ENCODE peak calls at places on chromosomes 7 and 10, in four cellular contexts. One of them, this sample, is unnamed.

GRCh38 chr7:19105546-19105945 is 11.9 kb downstream of the TWIST1 start:
- DNase-seq in heart left ventricle: no peak
- DNase-seq in tibial nerve: no peak
- DNase-seq in CD4-positive, alpha-beta memory T cell: no peak
- DNase-seq in this sample: no peak

GRCh38 chr7:132381742-132382472 is 194.4 kb downstream of the PLXNA4 start:
- DNase-seq in heart left ventricle: no peak
- DNase-seq in tibial nerve: no peak
- DNase-seq in CD4-positive, alpha-beta memory T cell: no peak
- DNase-seq in this sample: no peak

GRCh38 chr10:62001898-62002297 is 100.4 kb downstream of the ARID5B start:
- DNase-seq in heart left ventricle: no peak
- DNase-seq in tibial nerve: no peak
- DNase-seq in CD4-positive, alpha-beta memory T cell: no peak
- DNase-seq in this sample: no peak

GRCh38 chr10:76017026-76017732 is 585.8 kb downstream of the LRMDA start:
- DNase-seq in heart left ventricle: no peak
- DNase-seq in tibial nerve: no peak
- DNase-seq in CD4-positive, alpha-beta memory T cell: no peak
- DNase-seq in this sample: no peak

GRCh38 chr7:50208335-50208982 is 96.1 kb upstream of the IKZF1 start:
- DNase-seq in heart left ventricle: no peak
- DNase-seq in tibial nerve: no peak
- DNase-seq in CD4-positive, alpha-beta memory T cell: no peak
- DNase-seq in this sample: no peak

GRCh38 chr7:11188529-11189310 is 215.0 kb downstream of the PHF14 start:
- DNase-seq in heart left ventricle: no peak
- DNase-seq in tibial nerve: no peak
- DNase-seq in CD4-positive, alpha-beta memory T cell: no peak
- DNase-seq in this sample: no peak

GRCh38 chr10:86545097-86545496 is 23.5 kb upstream of the WAPL start:
- DNase-seq in heart left ventricle: no peak
- DNase-seq in tibial nerve: no peak
- DNase-seq in CD4-positive, alpha-beta memory T cell: no peak
- DNase-seq in this sample: peak; percentile 85

GRCh38 chr10:69567920-69568319 is 5.3 kb downstream of the NEUROG3 start:
- DNase-seq in heart left ventricle: peak; percentile 46
- DNase-seq in tibial nerve: no peak
- DNase-seq in CD4-positive, alpha-beta memory T cell: no peak
- DNase-seq in this sample: peak; percentile 59

GRCh38 chr7:22582860-22583640 is 83.1 kb upstream of the STEAP1B start:
- DNase-seq in heart left ventricle: no peak
- DNase-seq in tibial nerve: no peak
- DNase-seq in CD4-positive, alpha-beta memory T cell: no peak
- DNase-seq in this sample: peak; percentile 61

GRCh38 chr7:70554646-70555045 is 577.3 kb upstream of the GALNT17 start:
- DNase-seq in heart left ventricle: no peak
- DNase-seq in tibial nerve: no peak
- DNase-seq in CD4-positive, alpha-beta memory T cell: no peak
- DNase-seq in this sample: no peak

GRCh38 chr7:70559815-70560214 is 572.1 kb upstream of the GALNT17 start:
- DNase-seq in heart left ventricle: no peak
- DNase-seq in tibial nerve: no peak
- DNase-seq in CD4-positive, alpha-beta memory T cell: no peak
- DNase-seq in this sample: no peak

GRCh38 chr7:70553364-70553763 is 578.6 kb upstream of the GALNT17 start:
- DNase-seq in heart left ventricle: no peak
- DNase-seq in tibial nerve: no peak
- DNase-seq in CD4-positive, alpha-beta memory T cell: no peak
- DNase-seq in this sample: no peak

GRCh38 chr7:70556761-70557160 is 575.2 kb upstream of the GALNT17 start:
- DNase-seq in heart left ventricle: no peak
- DNase-seq in tibial nerve: no peak
- DNase-seq in CD4-positive, alpha-beta memory T cell: no peak
- DNase-seq in this sample: no peak

GRCh38 chr7:70557281-70557680 is 574.7 kb upstream of the GALNT17 start:
- DNase-seq in heart left ventricle: no peak
- DNase-seq in tibial nerve: no peak
- DNase-seq in CD4-positive, alpha-beta memory T cell: no peak
- DNase-seq in this sample: no peak
- H3K4me1 ChIP-seq in heart left ventricle: no peaks in the 10 kb centered on the region
- H3K4me1 ChIP-seq in tibial nerve: no peaks in the 10 kb centered on the region
- H3K4me1 ChIP-seq in CD4-positive, alpha-beta memory T cell: no peaks in the 10 kb centered on the region
- H3K4me1 ChIP-seq in this sample: no peaks in the 10 kb centered on the region

GRCh38 chr10:132453470-132453861 is 56.5 kb downstream of the PWWP2B start:
- DNase-seq in heart left ventricle: peak; percentile 38
- DNase-seq in tibial nerve: no peak
- DNase-seq in CD4-positive, alpha-beta memory T cell: no peak
- DNase-seq in this sample: no peak

GRCh38 chr10:132452216-132452650 is 55.2 kb downstream of the PWWP2B start:
- DNase-seq in heart left ventricle: peak; percentile 39
- DNase-seq in tibial nerve: no peak
- DNase-seq in CD4-positive, alpha-beta memory T cell: no peak
- DNase-seq in this sample: no peak

GRCh38 chr10:132454296-132455198 is 57.5 kb downstream of the PWWP2B start:
- DNase-seq in heart left ventricle: peak; percentile 27
- DNase-seq in tibial nerve: no peak
- DNase-seq in CD4-positive, alpha-beta memory T cell: no peak
- DNase-seq in this sample: no peak

GRCh38 chr10:132451506-132452215 is 54.7 kb downstream of the PWWP2B start:
- DNase-seq in heart left ventricle: peak; percentile 24
- DNase-seq in tibial nerve: no peak
- DNase-seq in CD4-positive, alpha-beta memory T cell: no peak
- DNase-seq in this sample: no peak

DNA sequence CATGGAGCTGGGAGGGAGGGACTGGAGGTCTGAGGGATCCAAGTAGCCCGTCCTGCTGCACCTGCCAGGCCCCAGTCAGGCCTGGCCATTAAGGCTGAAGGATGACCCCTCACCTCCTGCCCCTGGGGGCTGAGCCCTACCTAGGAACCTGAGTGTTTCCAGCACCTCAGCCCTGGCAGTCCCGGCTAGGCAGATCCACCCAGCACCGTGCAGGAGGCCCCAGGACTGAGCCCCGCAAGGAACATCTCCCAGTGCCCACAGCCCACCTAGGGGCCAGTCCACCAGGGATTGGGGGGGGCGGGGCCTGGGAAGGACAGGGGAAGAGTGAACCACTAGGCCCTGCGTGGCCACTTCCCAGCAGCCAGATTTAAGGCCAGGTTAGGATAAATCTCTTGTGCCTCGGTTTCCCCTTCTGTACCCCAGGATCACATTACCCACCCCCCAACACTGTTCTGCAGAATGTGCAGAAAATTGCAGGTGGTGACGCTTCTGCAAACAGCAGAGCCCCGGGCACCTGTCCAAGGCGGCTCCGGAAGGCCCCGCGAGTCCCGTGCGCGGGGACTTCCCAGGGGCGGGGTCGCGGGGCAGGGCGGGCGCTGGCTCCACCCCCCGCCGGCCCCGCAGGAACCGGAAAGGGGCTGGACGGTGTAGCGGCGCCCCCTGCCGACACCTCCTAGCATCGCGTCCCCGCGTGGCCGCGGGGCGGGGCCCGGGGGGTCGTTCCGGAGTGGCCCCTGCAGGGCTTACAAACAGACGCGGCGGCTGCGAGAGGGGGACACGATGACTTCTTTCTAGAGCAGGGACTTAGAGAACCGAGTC is 55.9 kb downstream of the PWWP2B start:
- DNase-seq in heart left ventricle: peak; percentile 87
- DNase-seq in tibial nerve: peak; percentile 59
- DNase-seq in CD4-positive, alpha-beta memory T cell: peak; percentile 91
- DNase-seq in this sample: peak; percentile 62
- H3K4me1 ChIP-seq in heart left ventricle: peaks cover 19% of the 10 kb centered on the region
- H3K4me1 ChIP-seq in tibial nerve: peaks cover 22% of the 10 kb centered on the region
- H3K4me1 ChIP-seq in CD4-positive, alpha-beta memory T cell: peaks cover 31% of the 10 kb centered on the region
- H3K4me1 ChIP-seq in this sample: peaks cover 13% of the 10 kb centered on the region

DNA sequence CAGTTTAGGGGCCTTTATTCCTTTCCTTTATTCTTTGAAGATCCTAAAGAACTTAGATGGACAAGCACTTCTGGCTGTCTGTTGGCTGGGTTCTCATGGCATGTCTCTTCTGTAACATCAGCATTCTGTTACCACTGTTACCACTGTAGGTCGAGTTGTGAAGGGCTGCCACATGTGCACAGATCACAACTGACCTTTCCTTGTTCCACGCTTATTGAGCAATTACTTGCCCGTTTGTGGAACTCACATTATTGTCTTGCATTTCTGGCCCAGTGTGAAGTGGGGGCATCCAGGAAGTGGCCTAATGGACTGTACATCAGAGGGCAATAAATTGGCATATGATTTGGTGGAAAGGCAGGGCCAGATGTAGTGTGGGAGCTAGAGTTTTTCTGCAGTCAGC is 23.7 kb downstream of the GBF1 start:
- DNase-seq in heart left ventricle: no peak
- DNase-seq in tibial nerve: no peak
- DNase-seq in CD4-positive, alpha-beta memory T cell: no peak
- DNase-seq in this sample: no peak
- H3K4me1 ChIP-seq in heart left ventricle: peaks cover 73% of the 10 kb centered on the region
- H3K4me1 ChIP-seq in tibial nerve: peaks cover 4% of the 10 kb centered on the region
- H3K4me1 ChIP-seq in CD4-positive, alpha-beta memory T cell: peaks cover 23% of the 10 kb centered on the region
- H3K4me1 ChIP-seq in this sample: no peaks in the 10 kb centered on the region

GRCh38 chr10:77505431-77506334 is 131.9 kb downstream of the KCNMA1 start:
- DNase-seq in heart left ventricle: no peak
- DNase-seq in tibial nerve: no peak
- DNase-seq in CD4-positive, alpha-beta memory T cell: no peak
- DNase-seq in this sample: peak; percentile 92

GRCh38 chr10:77506517-77506916 is 131.1 kb downstream of the KCNMA1 start:
- DNase-seq in heart left ventricle: no peak
- DNase-seq in tibial nerve: no peak
- DNase-seq in CD4-positive, alpha-beta memory T cell: no peak
- DNase-seq in this sample: no peak

GRCh38 chr10:77507313-77507712 is 130.3 kb downstream of the KCNMA1 start:
- DNase-seq in heart left ventricle: no peak
- DNase-seq in tibial nerve: no peak
- DNase-seq in CD4-positive, alpha-beta memory T cell: no peak
- DNase-seq in this sample: no peak

GRCh38 chr10:77504196-77504869 is 133.3 kb downstream of the KCNMA1 start:
- DNase-seq in heart left ventricle: no peak
- DNase-seq in tibial nerve: no peak
- DNase-seq in CD4-positive, alpha-beta memory T cell: no peak
- DNase-seq in this sample: no peak

GRCh38 chr10:77504870-77505257 is 132.7 kb downstream of the KCNMA1 start:
- DNase-seq in heart left ventricle: no peak
- DNase-seq in tibial nerve: no peak
- DNase-seq in CD4-positive, alpha-beta memory T cell: no peak
- DNase-seq in this sample: no peak
- H3K4me1 ChIP-seq in heart left ventricle: peaks cover 5% of the 10 kb centered on the region
- H3K4me1 ChIP-seq in tibial nerve: no peaks in the 10 kb centered on the region
- H3K4me1 ChIP-seq in CD4-positive, alpha-beta memory T cell: no peaks in the 10 kb centered on the region
- H3K4me1 ChIP-seq in this sample: peaks cover 60% of the 10 kb centered on the region

DNA sequence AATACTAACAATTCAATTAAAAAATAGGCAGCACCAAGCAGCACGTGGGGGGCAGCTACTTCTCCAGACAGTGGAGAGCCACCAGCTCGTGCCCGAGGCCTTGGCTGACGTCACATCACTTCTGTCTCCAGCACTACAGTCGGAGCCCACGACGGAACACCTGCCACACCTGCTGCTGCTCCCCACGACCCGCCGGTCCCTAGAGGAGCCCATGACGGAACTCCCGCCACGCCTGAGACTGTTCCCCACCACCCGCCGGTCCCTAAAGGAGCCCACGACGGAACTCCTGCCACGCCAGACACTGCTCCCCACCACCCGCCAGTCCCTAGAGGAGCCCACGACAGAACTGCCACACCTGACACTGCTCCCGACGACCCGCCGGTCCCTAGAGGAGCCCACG is 257.9 kb downstream of the ELFN1 start:
- DNase-seq in heart left ventricle: peak; percentile 18
- DNase-seq in tibial nerve: no peak
- DNase-seq in CD4-positive, alpha-beta memory T cell: no peak
- DNase-seq in this sample: no peak
- H3K4me1 ChIP-seq in heart left ventricle: no peaks in the 10 kb centered on the region
- H3K4me1 ChIP-seq in tibial nerve: no peaks in the 10 kb centered on the region
- H3K4me1 ChIP-seq in CD4-positive, alpha-beta memory T cell: peaks cover 51% of the 10 kb centered on the region
- H3K4me1 ChIP-seq in this sample: no peaks in the 10 kb centered on the region

DNA sequence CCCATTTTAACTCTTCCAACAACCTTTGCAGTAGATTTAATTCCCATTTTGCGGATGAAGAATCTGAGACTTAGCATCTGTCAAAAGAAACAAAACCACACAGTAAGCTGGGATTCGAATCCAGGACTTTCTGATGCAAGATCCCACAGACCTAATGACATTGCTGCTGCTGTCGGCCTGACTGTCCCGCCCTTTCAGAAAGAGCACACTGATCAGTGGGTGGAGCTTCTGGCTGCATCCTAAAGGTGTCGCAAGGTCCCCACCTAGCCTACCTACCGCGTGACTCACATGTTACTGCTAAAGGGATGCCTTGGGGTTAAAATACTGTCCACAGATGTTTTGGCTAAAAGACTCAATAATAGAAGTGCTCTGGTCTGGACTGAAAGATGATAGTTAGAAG is 134.7 kb downstream of the EMX2 start:
- DNase-seq in heart left ventricle: no peak
- DNase-seq in tibial nerve: no peak
- DNase-seq in CD4-positive, alpha-beta memory T cell: no peak
- DNase-seq in this sample: no peak
- H3K4me1 ChIP-seq in heart left ventricle: no peaks in the 10 kb centered on the region
- H3K4me1 ChIP-seq in tibial nerve: no peaks in the 10 kb centered on the region
- H3K4me1 ChIP-seq in CD4-positive, alpha-beta memory T cell: no peaks in the 10 kb centered on the region
- H3K4me1 ChIP-seq in this sample: peaks cover 6% of the 10 kb centered on the region

DNA sequence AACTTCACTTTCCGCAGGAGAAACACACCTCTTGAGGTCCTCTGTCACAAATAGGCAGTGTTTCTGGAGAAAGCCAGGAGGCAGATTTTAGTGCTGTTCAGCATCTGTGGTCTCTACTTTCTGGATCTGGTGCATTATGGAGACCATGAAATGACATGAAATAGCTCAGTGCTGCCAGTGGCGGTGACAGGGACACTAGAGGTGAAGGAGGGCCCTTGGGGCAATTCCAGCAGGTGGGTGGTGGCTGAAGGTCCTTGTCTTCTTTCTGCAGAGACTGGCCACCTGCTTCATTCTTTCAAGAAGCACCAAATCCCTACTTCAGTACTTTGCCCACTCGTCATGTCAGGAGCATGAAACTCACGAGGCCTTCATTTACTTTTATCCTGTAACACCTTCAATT is 135.7 kb downstream of the TCF7L2 start:
- DNase-seq in heart left ventricle: no peak
- DNase-seq in tibial nerve: no peak
- DNase-seq in CD4-positive, alpha-beta memory T cell: no peak
- DNase-seq in this sample: no peak
- H3K4me1 ChIP-seq in heart left ventricle: peaks cover 9% of the 10 kb centered on the region
- H3K4me1 ChIP-seq in tibial nerve: peaks cover 12% of the 10 kb centered on the region
- H3K4me1 ChIP-seq in CD4-positive, alpha-beta memory T cell: no peaks in the 10 kb centered on the region
- H3K4me1 ChIP-seq in this sample: peaks cover 45% of the 10 kb centered on the region

GRCh38 chr7:24871765-24872164 is 108.2 kb downstream of the OSBPL3 start:
- DNase-seq in heart left ventricle: no peak
- DNase-seq in tibial nerve: no peak
- DNase-seq in CD4-positive, alpha-beta memory T cell: no peak
- DNase-seq in this sample: no peak
- H3K4me1 ChIP-seq in heart left ventricle: no peaks in the 10 kb centered on the region
- H3K4me1 ChIP-seq in tibial nerve: no peaks in the 10 kb centered on the region
- H3K4me1 ChIP-seq in CD4-positive, alpha-beta memory T cell: peaks cover under 1% of the 10 kb centered on the region
- H3K4me1 ChIP-seq in this sample: peaks cover 31% of the 10 kb centered on the region

This sample was measured in SJSA1.